ENCODE peak calls at places on chromosomes 7 and 10, in ten cellular contexts. X is ELR; R is cardiac fibroblast; U is NCI-H1092 treated with DMSO at 0.1 percent for 48 hours; I is mucosa of descending colon; C is Right ventricle myocardium superior; Y is posterior cingulate gyrus; E is PC-9; B is activated naive CD4-positive, alpha-beta T cell; O is NCI-H2029 treated with DMSO at 0.1 percent for 48 hours. Q is an unnamed sample.
A peak's percentile ranks its signal among the peaks of the same experiment; 100 is the strongest.

GRCh38 chr7:5322621-5323410 is 40.1 kb downstream of the SLC29A4 start:
- DNase-seq in X (no peak), R (no peak), U (no peak), I (no peak), C (no peak), Y (no peak), E (no peak), B (no peak), O (no peak), Q (no peak)

GRCh38 chr10:114396455-114396854 is 7.8 kb downstream of the AFAP1L2 start:
- DNase-seq in X (no peak), R (no peak), U (no peak), I (no peak), C (no peak), Y (no peak), E (no peak), B (no peak), O (no peak), Q (no peak)

GRCh38 chr7:91940171-91940570 is 491 bp upstream of the AKAP9 start:
- DNase-seq in X (peak; percentile 46), R (peak; percentile 27), U (peak; percentile 61), I (peak; percentile 45), C (no peak), Y (no peak), E (no peak), B (no peak), O (no peak), Q (no peak)

GRCh38 chr10:78551184-78552005 is 517.4 kb upstream of the ZMIZ1 start:
- DNase-seq in X (no peak), R (no peak), U (no peak), I (no peak), C (no peak), Y (no peak), E (no peak), B (no peak), O (no peak), Q (no peak)

GRCh38 chr10:117619710-117620405 is 77.3 kb downstream of the EMX2 start:
- DNase-seq in X (no peak), R (no peak), U (no peak), I (no peak), C (no peak), Y (no peak), E (no peak), B (no peak), O (no peak), Q (no peak)

GRCh38 chr7:31114593-31115343 is 62.7 kb downstream of the ADCYAP1R1 start:
- DNase-seq in X (peak; percentile 56), R (peak; percentile 51), U (no peak), I (peak; percentile 7), C (no peak), Y (no peak), E (no peak), B (no peak), O (no peak), Q (peak; percentile 15)

GRCh38 chr10:96257944-96258343 is 13.4 kb downstream of the BLNK start:
- DNase-seq in X (no peak), R (peak; percentile 2), U (no peak), I (no peak), C (no peak), Y (no peak), E (no peak), B (no peak), O (no peak), Q (no peak)

GRCh38 chr10:102003541-102003940 is 52.4 kb downstream of the ARMH3 start:
- DNase-seq in X (peak; percentile 10), R (peak; percentile 59), U (no peak), I (no peak), C (no peak), Y (no peak), E (no peak), B (no peak), O (no peak), Q (no peak)

GRCh38 chr7:30226593-30227268 is 57.7 kb upstream of the ZNRF2 start:
- DNase-seq in X (peak; percentile 43), R (no peak), U (peak; percentile 78), I (peak; percentile 73), C (no peak), Y (no peak), E (peak; percentile 60), B (no peak), O (peak; percentile 43), Q (peak; percentile 71)

GRCh38 chr7:106600569-106601373 is 60.2 kb downstream of the CCDC71L start:
- DNase-seq in X (no peak), R (no peak), U (no peak), I (no peak), C (no peak), Y (no peak), E (no peak), B (no peak), O (no peak), Q (no peak)

GRCh38 chr10:52390388-52390787 is 76.3 kb downstream of the DKK1 start:
- DNase-seq in X (no peak), R (peak; percentile 43), U (no peak), I (no peak), C (no peak), Y (no peak), E (no peak), B (no peak), O (no peak), Q (no peak)

GRCh38 chr7:77887567-77887966 is 89.0 kb downstream of the PHTF2 start:
- DNase-seq in X (peak; percentile 70), R (peak; percentile 63), U (no peak), I (no peak), C (no peak), Y (no peak), E (no peak), B (no peak), O (no peak), Q (no peak)